ENCODE peak calls at places on chromosomes 12 and 14, in four cellular contexts. J is pancreas, I is IMR-90, A is aorta. C is an unnamed sample.

GRCh38 chr12:26845984-26846383 is 13.0 kb upstream of the ITPR2 start:
- DNase-seq in I (peak; percentile 97), J (no peak), A (no peak), C (no peak)

GRCh38 chr14:104821229-104821945 is 20.5 kb downstream of the ZBTB42 start:
- DNase-seq in I (no peak), J (peak; percentile 9), A (no peak), C (no peak)

GRCh38 chr14:93207468-93208308 is 632 bp downstream of the UBR7 start:
- DNase-seq in A (no peak), J (peak; percentile 63), I (peak; percentile 64), C (peak; percentile 69)

GRCh38 chr12:111024205-111024794 is 103.9 kb upstream of the MYL2 start:
- DNase-seq in I (peak; percentile 4), A (no peak), J (peak; percentile 41), C (peak; percentile 9)

GRCh38 chr12:9039397-9039977 is 50.1 kb downstream of the KLRG1 start:
- DNase-seq in A (no peak), I (peak; percentile 40), J (peak; percentile 13), C (no peak)

GRCh38 chr12:96049096-96049495 is 13.7 kb upstream of the LTA4H start:
- DNase-seq in A (no peak), J (no peak), I (no peak), C (no peak)

GRCh38 chr12:32366704-32367103 is 32.7 kb upstream of the FGD4 start:
- DNase-seq in I (no peak), A (no peak), J (no peak), C (no peak)

GRCh38 chr14:73729556-73730265 is 15.5 kb upstream of the PNMA1 start:
- DNase-seq in A (no peak), I (no peak), J (no peak), C (no peak)

GRCh38 chr12:131511391-131511802 is 199.5 kb upstream of the SFSWAP start:
- DNase-seq in J (no peak), A (no peak), I (no peak), C (no peak)

GRCh38 chr12:130137141-130138018 is 24.9 kb upstream of the FZD10 start:
- DNase-seq in A (no peak), I (no peak), J (no peak), C (no peak)

GRCh38 chr14:77139540-77140342 is 1.9 kb downstream of the ZDHHC22 start:
- DNase-seq in A (no peak), I (no peak), J (peak; percentile 28), C (no peak)

GRCh38 chr12:19783547-19784444 is 344.5 kb downstream of the AEBP2 start:
- DNase-seq in A (no peak), I (no peak), J (no peak), C (no peak)

GRCh38 chr12:51397670-51398069 is 6.5 kb upstream of the GALNT6 start:
- DNase-seq in I (no peak), J (no peak), A (no peak), C (no peak)

GRCh38 chr12:23964812-23965211 is 15.3 kb upstream of the SOX5 start:
- DNase-seq in I (no peak), A (no peak), J (no peak), C (no peak)

GRCh38 chr12:69052613-69053408 is 119.8 kb upstream of the CPM start:
- DNase-seq in A (no peak), I (peak; percentile 83), J (peak; percentile 35), C (no peak)

GRCh38 chr12:94704452-94704871 is 54.1 kb upstream of the TMCC3 start:
- DNase-seq in I (peak; percentile 90), J (peak; percentile 28), A (no peak), C (no peak)

GRCh38 chr12:92601680-92602079 is 101.1 kb upstream of the PLEKHG7 start:
- DNase-seq in I (no peak), A (no peak), J (no peak), C (no peak)

GRCh38 chr14:103105580-103106168 is 11.1 kb downstream of the EXOC3L4 start:
- DNase-seq in A (no peak), I (no peak), J (no peak), C (no peak)

GRCh38 chr14:103391048-103391447 is 5.8 kb downstream of the MARK3 start:
- DNase-seq in I (peak; percentile 87), J (no peak), A (no peak), C (no peak)

GRCh38 chr14:68124885-68125731 is 305.5 kb downstream of the RAD51B start:
- DNase-seq in A (no peak), I (peak; percentile 75), J (no peak), C (no peak)

GRCh38 chr12:61213646-61214045 is 1046.6 kb upstream of the USP15 start:
- DNase-seq in A (no peak), J (no peak), I (no peak), C (no peak)

GRCh38 chr14:95424533-95424932 is 91.9 kb downstream of the SYNE3 start:
- DNase-seq in I (peak; percentile 23), J (no peak), A (no peak), C (no peak)

GRCh38 chr12:86837246-86837645 is 581.1 kb upstream of the MGAT4C start:
- DNase-seq in I (no peak), A (no peak), J (no peak), C (no peak)

GRCh38 chr14:105862581-105863239 is 336.3 kb downstream of the TMEM121 start:
- DNase-seq in J (no peak), A (peak; percentile 63), I (no peak), C (no peak)

GRCh38 chr12:93790472-93791152 is 113.4 kb downstream of the CRADD start:
- DNase-seq in A (no peak), I (peak; percentile 89), J (no peak), C (no peak)

GRCh38 chr14:104826197-104826857 is 25.4 kb downstream of the ZBTB42 start:
- DNase-seq in I (peak; percentile 60), J (peak; percentile 93), A (peak; percentile 98), C (peak; percentile 89)

GRCh38 chr14:75127903-75128595 is 1.2 kb upstream of the NEK9 start:
- DNase-seq in I (no peak), J (no peak), A (no peak), C (no peak)

GRCh38 chr12:107079172-107080011 is 14.0 kb downstream of the CRY1 start:
- DNase-seq in I (peak; percentile 61), J (no peak), A (no peak), C (no peak)

GRCh38 chr14:62189698-62190097 is 427.5 kb downstream of the SNAPC1 start:
- DNase-seq in I (peak; percentile 78), A (no peak), J (peak; percentile 9), C (no peak)

GRCh38 chr12:51687142-51687935 is 96.3 kb downstream of the SCN8A start:
- DNase-seq in I (peak; percentile 59), J (no peak), A (no peak), C (no peak)

GRCh38 chr14:67883717-67884116 is 64.1 kb downstream of the RAD51B start:
- DNase-seq in A (no peak), J (no peak), I (peak; percentile 28), C (no peak)

GRCh38 chr14:72958548-72958947 is 32.3 kb downstream of the DCAF4 start:
- DNase-seq in A (peak; percentile 50), I (no peak), J (no peak), C (no peak)

GRCh38 chr12:64810831-64811230 is 13.6 kb upstream of the TBC1D30 start:
- DNase-seq in J (no peak), I (no peak), A (no peak), C (no peak)
- H3K27ac ChIP-seq in J (no peak overlapping the region), I (no peak overlapping the region), A (no peak overlapping the region), C (no peak overlapping the region)

DNA sequence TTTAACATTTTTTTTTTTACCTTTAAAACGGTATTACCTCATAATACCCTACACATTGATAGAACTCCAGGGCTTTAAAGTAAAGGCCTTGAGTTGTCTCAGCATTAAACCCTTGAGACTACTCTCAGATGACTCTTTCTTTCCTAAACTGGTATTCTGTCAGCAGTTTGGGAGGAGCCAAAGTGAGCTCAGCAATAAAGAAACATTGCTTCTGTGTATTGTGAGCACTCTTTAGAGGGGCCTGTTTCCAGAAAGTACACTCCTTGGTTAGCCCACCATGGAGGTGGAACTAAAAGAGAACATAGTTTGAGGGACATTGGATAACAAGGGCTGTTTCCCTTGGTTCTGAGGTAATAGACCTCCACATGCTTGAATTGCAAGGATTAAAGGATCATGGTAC is 20.4 kb downstream of the MAP3K12 start:
- DNase-seq in I (no peak), A (no peak), J (no peak), C (no peak)
- H3K27ac ChIP-seq in I (no peak overlapping the region), A (no peak overlapping the region), J (no peak overlapping the region), C (no peak overlapping the region)

GRCh38 chr12:128802756-128803155 is 21.0 kb downstream of the SLC15A4 start:
- DNase-seq in J (no peak), I (no peak), A (no peak), C (no peak)
- H3K27ac ChIP-seq in J (no peak overlapping the region), I (no peak overlapping the region), A (no peak overlapping the region), C (no peak overlapping the region)

GRCh38 chr14:21234112-21234511 is 35.1 kb downstream of the HNRNPC start:
- DNase-seq in J (no peak), I (no peak), A (no peak), C (no peak)

GRCh38 chr14:21227981-21228380 is 41.3 kb downstream of the HNRNPC start:
- DNase-seq in J (no peak), A (no peak), I (no peak), C (no peak)

GRCh38 chr14:21233457-21234076 is 35.7 kb downstream of the HNRNPC start:
- DNase-seq in A (peak; percentile 34), I (no peak), J (no peak), C (no peak)

GRCh38 chr14:21229821-21230220 is 39.4 kb downstream of the HNRNPC start:
- DNase-seq in I (no peak), A (no peak), J (no peak), C (no peak)

DNA sequence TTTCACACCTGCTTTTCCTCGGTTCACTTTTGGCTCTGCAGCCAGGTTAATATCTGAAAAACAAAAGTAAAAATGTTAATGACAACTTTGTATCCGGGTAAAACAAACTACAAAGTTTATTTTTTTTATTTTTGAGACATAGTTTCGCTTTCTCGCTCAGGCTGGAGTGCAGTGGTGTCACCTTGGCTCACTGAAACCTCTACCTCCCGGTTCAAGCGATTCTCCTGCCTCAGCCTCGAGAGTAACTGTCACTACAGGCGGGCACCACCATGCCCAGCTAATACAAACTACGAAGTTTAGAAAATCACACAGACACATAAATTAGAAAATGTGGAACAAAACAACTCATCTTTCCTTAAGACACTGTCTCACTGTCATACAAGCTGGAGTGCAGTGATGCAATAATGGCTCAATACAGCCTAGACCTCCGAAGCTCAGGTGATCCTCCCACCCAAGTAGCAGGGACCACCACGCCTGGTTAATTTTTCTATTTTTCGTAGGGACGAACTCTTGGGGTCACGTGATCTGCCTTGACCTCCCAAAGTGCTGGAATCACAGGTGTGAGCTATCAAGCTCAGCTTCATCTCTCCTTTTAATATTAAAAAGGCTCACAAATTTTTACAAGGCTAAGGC is 38.1 kb downstream of the HNRNPC start:
- DNase-seq in J (no peak), A (no peak), I (no peak), C (no peak)
- H3K27ac ChIP-seq in J (no peak overlapping the region), A (no peak overlapping the region), I (no peak overlapping the region), C (no peak overlapping the region)

C was measured in substantia nigra.